ENCODE peak calls at places on chromosomes 12 and 14, in eight cellular contexts. J is GM20000; L is OCI-M1; A is activated T-cell treated with anti-CD3 and anti-CD28 coated beads, Interleukin-2, amount 50 U/mL, for 1 hour; Q is RPMI8226; M is immature natural killer cell; T is stimulated activated CD4-positive, alpha-beta T cell treated with anti-CD3 and anti-CD28 coated beads, Interleukin-15, amount 100 ng/mL, for 24 hours; I is activated gamma-delta T cell treated with Interleukin-2 at 50 U/mL for 16 hours. N is an unnamed sample.
A peak's percentile ranks its signal among the peaks of the same experiment; 100 is the strongest.

GRCh38 chr12:95277139-95277538 is 59.5 kb downstream of the VEZT start:
- DNase-seq in M (no peak), J (no peak), L (no peak), Q (no peak), A (no peak), T (no peak), I (no peak), N (no peak)

GRCh38 chr12:107731376-107731775 is 29.6 kb downstream of the PRDM4 start:
- DNase-seq in M (no peak), L (no peak), I (no peak), T (no peak), A (no peak), J (no peak), Q (no peak), N (no peak)

GRCh38 chr12:110093631-110094311 is 30.4 kb upstream of the IFT81 start:
- DNase-seq in T (no peak), I (no peak), Q (no peak), A (no peak), M (no peak), L (peak; percentile 82), J (no peak), N (no peak)

GRCh38 chr14:24143511-24143910 is 2.1 kb upstream of the EMC9 start:
- DNase-seq in M (no peak), A (no peak), Q (no peak), I (no peak), J (no peak), L (no peak), T (no peak), N (no peak)

GRCh38 chr14:55245657-55246268 is 25.5 kb upstream of the FBXO34 start:
- DNase-seq in Q (peak; percentile 20), A (no peak), I (peak; percentile 25), M (peak; percentile 28), L (peak; percentile 35), J (peak; percentile 60), T (peak; percentile 25), N (no peak)

GRCh38 chr12:19620222-19620621 is 180.9 kb downstream of the AEBP2 start:
- DNase-seq in Q (no peak), M (no peak), A (no peak), L (no peak), J (no peak), I (no peak), T (no peak), N (no peak)

GRCh38 chr12:27025116-27025515 is 2.8 kb downstream of the MED21 start:
- DNase-seq in M (no peak), J (no peak), L (no peak), A (no peak), I (no peak), T (no peak), Q (no peak), N (no peak)

GRCh38 chr12:10965511-10965910 is 21.2 kb downstream of the TAS2R50 start:
- DNase-seq in Q (no peak), A (no peak), T (no peak), M (no peak), J (no peak), L (no peak), I (no peak), N (no peak)

GRCh38 chr12:91577586-91578539 is 395.2 kb upstream of the DCN start:
- DNase-seq in A (no peak), J (peak; percentile 29), Q (no peak), L (peak; percentile 64), T (no peak), M (peak; percentile 30), I (no peak), N (no peak)

GRCh38 chr14:73738518-73739173 is 24.5 kb upstream of the PNMA1 start:
- DNase-seq in Q (no peak), A (no peak), I (no peak), J (no peak), T (no peak), L (no peak), M (no peak), N (no peak)